ENCODE peak calls at places on chromosomes 16 and 17, in seven cellular contexts. One of them, this sample, is unnamed.
A peak's percentile ranks its signal among the peaks of the same experiment; 100 is the strongest.

GRCh38 chr17:55641559-55642160 is 81.0 kb downstream of the TMEM100 start:
- DNase-seq in ecto neural progenitor cell: no peak
- DNase-seq in HS-5: no peak
- DNase-seq in H54: peak; percentile 4
- DNase-seq in stimulated activated CD8-positive, alpha-beta memory T cell treated with anti-CD3 and anti-CD28 coated beads, Interleukin-7, amount 100 ng/mL, for 1 hour: no peak
- DNase-seq in cardiac fibroblast: peak; percentile 87
- DNase-seq in occipital lobe: no peak
- DNase-seq in this sample: peak; percentile 79

GRCh38 chr17:49108318-49108717 is 24.3 kb upstream of the B4GALNT2 start:
- DNase-seq in occipital lobe: no peak
- DNase-seq in stimulated activated CD8-positive, alpha-beta memory T cell treated with anti-CD3 and anti-CD28 coated beads, Interleukin-7, amount 100 ng/mL, for 1 hour: no peak
- DNase-seq in H54: peak; percentile 66
- DNase-seq in cardiac fibroblast: peak; percentile 74
- DNase-seq in ecto neural progenitor cell: no peak
- DNase-seq in HS-5: no peak
- DNase-seq in this sample: no peak

GRCh38 chr16:77199211-77199610 is at the start of gene SYCE1L:
- DNase-seq in occipital lobe: no peak
- DNase-seq in stimulated activated CD8-positive, alpha-beta memory T cell treated with anti-CD3 and anti-CD28 coated beads, Interleukin-7, amount 100 ng/mL, for 1 hour: no peak
- DNase-seq in cardiac fibroblast: no peak
- DNase-seq in H54: no peak
- DNase-seq in HS-5: no peak
- DNase-seq in ecto neural progenitor cell: no peak
- DNase-seq in this sample: no peak

GRCh38 chr16:73191111-73192046 is 143.5 kb upstream of the ZFHX3 start:
- DNase-seq in stimulated activated CD8-positive, alpha-beta memory T cell treated with anti-CD3 and anti-CD28 coated beads, Interleukin-7, amount 100 ng/mL, for 1 hour: no peak
- DNase-seq in cardiac fibroblast: no peak
- DNase-seq in H54: no peak
- DNase-seq in HS-5: no peak
- DNase-seq in occipital lobe: no peak
- DNase-seq in ecto neural progenitor cell: no peak
- DNase-seq in this sample: no peak

GRCh38 chr17:77379837-77380236 is 239.1 kb downstream of the SEC14L1 start:
- DNase-seq in cardiac fibroblast: no peak
- DNase-seq in stimulated activated CD8-positive, alpha-beta memory T cell treated with anti-CD3 and anti-CD28 coated beads, Interleukin-7, amount 100 ng/mL, for 1 hour: no peak
- DNase-seq in H54: no peak
- DNase-seq in ecto neural progenitor cell: no peak
- DNase-seq in occipital lobe: no peak
- DNase-seq in HS-5: no peak
- DNase-seq in this sample: no peak

GRCh38 chr17:45425125-45425983 is 7.3 kb downstream of the ARHGAP27 start:
- DNase-seq in stimulated activated CD8-positive, alpha-beta memory T cell treated with anti-CD3 and anti-CD28 coated beads, Interleukin-7, amount 100 ng/mL, for 1 hour: no peak
- DNase-seq in H54: peak; percentile 98
- DNase-seq in occipital lobe: no peak
- DNase-seq in ecto neural progenitor cell: peak; percentile 87
- DNase-seq in cardiac fibroblast: peak; percentile 77
- DNase-seq in HS-5: no peak
- DNase-seq in this sample: peak; percentile 90

GRCh38 chr17:77725851-77726250 is 232.7 kb upstream of the TNRC6C start:
- DNase-seq in HS-5: no peak
- DNase-seq in H54: no peak
- DNase-seq in stimulated activated CD8-positive, alpha-beta memory T cell treated with anti-CD3 and anti-CD28 coated beads, Interleukin-7, amount 100 ng/mL, for 1 hour: no peak
- DNase-seq in ecto neural progenitor cell: peak; percentile 47
- DNase-seq in occipital lobe: no peak
- DNase-seq in cardiac fibroblast: no peak
- DNase-seq in this sample: no peak

GRCh38 chr16:5903153-5903552 is 805.6 kb upstream of the EEF2KMT start:
- DNase-seq in ecto neural progenitor cell: no peak
- DNase-seq in cardiac fibroblast: no peak
- DNase-seq in stimulated activated CD8-positive, alpha-beta memory T cell treated with anti-CD3 and anti-CD28 coated beads, Interleukin-7, amount 100 ng/mL, for 1 hour: no peak
- DNase-seq in occipital lobe: peak; percentile 14
- DNase-seq in HS-5: no peak
- DNase-seq in H54: no peak
- DNase-seq in this sample: no peak

GRCh38 chr17:8003594-8004181 is 1.3 kb downstream of the GUCY2D start:
- DNase-seq in ecto neural progenitor cell: no peak
- DNase-seq in HS-5: no peak
- DNase-seq in occipital lobe: no peak
- DNase-seq in H54: no peak
- DNase-seq in cardiac fibroblast: no peak
- DNase-seq in stimulated activated CD8-positive, alpha-beta memory T cell treated with anti-CD3 and anti-CD28 coated beads, Interleukin-7, amount 100 ng/mL, for 1 hour: no peak
- DNase-seq in this sample: no peak

GRCh38 chr16:81190667-81191066 is 47.8 kb upstream of the BCO1 start:
- DNase-seq in ecto neural progenitor cell: no peak
- DNase-seq in occipital lobe: no peak
- DNase-seq in HS-5: no peak
- DNase-seq in cardiac fibroblast: peak; percentile 50
- DNase-seq in stimulated activated CD8-positive, alpha-beta memory T cell treated with anti-CD3 and anti-CD28 coated beads, Interleukin-7, amount 100 ng/mL, for 1 hour: no peak
- DNase-seq in H54: no peak
- DNase-seq in this sample: peak; percentile 34

GRCh38 chr16:69513180-69513966 is 52.4 kb upstream of the NFAT5 start:
- DNase-seq in H54: peak; percentile 58
- DNase-seq in ecto neural progenitor cell: no peak
- DNase-seq in HS-5: peak; percentile 49
- DNase-seq in occipital lobe: no peak
- DNase-seq in cardiac fibroblast: peak; percentile 16
- DNase-seq in stimulated activated CD8-positive, alpha-beta memory T cell treated with anti-CD3 and anti-CD28 coated beads, Interleukin-7, amount 100 ng/mL, for 1 hour: no peak
- DNase-seq in this sample: no peak

GRCh38 chr17:46876353-46876887 is 25.0 kb downstream of the WNT9B start:
- DNase-seq in H54: no peak
- DNase-seq in HS-5: no peak
- DNase-seq in occipital lobe: no peak
- DNase-seq in ecto neural progenitor cell: no peak
- DNase-seq in cardiac fibroblast: no peak
- DNase-seq in stimulated activated CD8-positive, alpha-beta memory T cell treated with anti-CD3 and anti-CD28 coated beads, Interleukin-7, amount 100 ng/mL, for 1 hour: no peak
- DNase-seq in this sample: no peak

GRCh38 chr17:80647746-80648145 is 103.1 kb downstream of the RPTOR start:
- DNase-seq in occipital lobe: no peak
- DNase-seq in HS-5: peak; percentile 91
- DNase-seq in H54: peak; percentile 83
- DNase-seq in ecto neural progenitor cell: no peak
- DNase-seq in stimulated activated CD8-positive, alpha-beta memory T cell treated with anti-CD3 and anti-CD28 coated beads, Interleukin-7, amount 100 ng/mL, for 1 hour: no peak
- DNase-seq in cardiac fibroblast: peak; percentile 44
- DNase-seq in this sample: no peak

GRCh38 chr17:19644493-19645210 is 3.9 kb upstream of the ALDH3A2 start:
- DNase-seq in stimulated activated CD8-positive, alpha-beta memory T cell treated with anti-CD3 and anti-CD28 coated beads, Interleukin-7, amount 100 ng/mL, for 1 hour: no peak
- DNase-seq in HS-5: no peak
- DNase-seq in H54: no peak
- DNase-seq in occipital lobe: no peak
- DNase-seq in ecto neural progenitor cell: no peak
- DNase-seq in cardiac fibroblast: peak; percentile 55
- DNase-seq in this sample: no peak

GRCh38 chr17:42421479-42422332 is 1.4 kb downstream of the CAVIN1 start:
- DNase-seq in HS-5: no peak
- DNase-seq in stimulated activated CD8-positive, alpha-beta memory T cell treated with anti-CD3 and anti-CD28 coated beads, Interleukin-7, amount 100 ng/mL, for 1 hour: no peak
- DNase-seq in H54: no peak
- DNase-seq in occipital lobe: no peak
- DNase-seq in cardiac fibroblast: peak; percentile 67
- DNase-seq in ecto neural progenitor cell: peak; percentile 71
- DNase-seq in this sample: peak; percentile 58

GRCh38 chr17:78479369-78479768 is 97.8 kb downstream of the DNAH17 start:
- DNase-seq in cardiac fibroblast: no peak
- DNase-seq in H54: no peak
- DNase-seq in HS-5: no peak
- DNase-seq in ecto neural progenitor cell: no peak
- DNase-seq in occipital lobe: no peak
- DNase-seq in stimulated activated CD8-positive, alpha-beta memory T cell treated with anti-CD3 and anti-CD28 coated beads, Interleukin-7, amount 100 ng/mL, for 1 hour: no peak
- DNase-seq in this sample: no peak

GRCh38 chr17:33520404-33521032 is 227.4 kb upstream of the ASIC2 start:
- DNase-seq in stimulated activated CD8-positive, alpha-beta memory T cell treated with anti-CD3 and anti-CD28 coated beads, Interleukin-7, amount 100 ng/mL, for 1 hour: no peak
- DNase-seq in H54: peak; percentile 12
- DNase-seq in HS-5: no peak
- DNase-seq in occipital lobe: no peak
- DNase-seq in ecto neural progenitor cell: peak; percentile 90
- DNase-seq in cardiac fibroblast: peak; percentile 15
- DNase-seq in this sample: peak; percentile 42

GRCh38 chr17:75849304-75849695 is 5.1 kb upstream of the UNC13D start:
- DNase-seq in ecto neural progenitor cell: no peak
- DNase-seq in cardiac fibroblast: no peak
- DNase-seq in H54: no peak
- DNase-seq in HS-5: no peak
- DNase-seq in occipital lobe: no peak
- DNase-seq in stimulated activated CD8-positive, alpha-beta memory T cell treated with anti-CD3 and anti-CD28 coated beads, Interleukin-7, amount 100 ng/mL, for 1 hour: no peak
- DNase-seq in this sample: no peak

GRCh38 chr17:40915721-40916256 is 21.7 kb downstream of the KRT23 start:
- DNase-seq in ecto neural progenitor cell: no peak
- DNase-seq in stimulated activated CD8-positive, alpha-beta memory T cell treated with anti-CD3 and anti-CD28 coated beads, Interleukin-7, amount 100 ng/mL, for 1 hour: no peak
- DNase-seq in H54: no peak
- DNase-seq in HS-5: no peak
- DNase-seq in occipital lobe: no peak
- DNase-seq in cardiac fibroblast: peak; percentile 16
- DNase-seq in this sample: no peak

GRCh38 chr17:37791434-37791833 is 46.6 kb upstream of the HNF1B start:
- DNase-seq in stimulated activated CD8-positive, alpha-beta memory T cell treated with anti-CD3 and anti-CD28 coated beads, Interleukin-7, amount 100 ng/mL, for 1 hour: no peak
- DNase-seq in HS-5: no peak
- DNase-seq in cardiac fibroblast: peak; percentile 12
- DNase-seq in H54: no peak
- DNase-seq in ecto neural progenitor cell: peak; percentile 45
- DNase-seq in occipital lobe: no peak
- DNase-seq in this sample: peak; percentile 19

GRCh38 chr16:54118846-54119245 is 167.7 kb downstream of the IRX3 start:
- DNase-seq in ecto neural progenitor cell: no peak
- DNase-seq in cardiac fibroblast: peak; percentile 5
- DNase-seq in occipital lobe: no peak
- DNase-seq in H54: no peak
- DNase-seq in stimulated activated CD8-positive, alpha-beta memory T cell treated with anti-CD3 and anti-CD28 coated beads, Interleukin-7, amount 100 ng/mL, for 1 hour: no peak
- DNase-seq in HS-5: no peak
- DNase-seq in this sample: no peak

GRCh38 chr17:73291260-73291801 is 20.5 kb downstream of the CDC42EP4 start:
- DNase-seq in stimulated activated CD8-positive, alpha-beta memory T cell treated with anti-CD3 and anti-CD28 coated beads, Interleukin-7, amount 100 ng/mL, for 1 hour: no peak
- DNase-seq in cardiac fibroblast: peak; percentile 84
- DNase-seq in HS-5: peak; percentile 86
- DNase-seq in H54: peak; percentile 92
- DNase-seq in ecto neural progenitor cell: no peak
- DNase-seq in occipital lobe: no peak
- DNase-seq in this sample: peak; percentile 85

GRCh38 chr17:12709063-12709462 is 43.4 kb downstream of the MYOCD start:
- DNase-seq in ecto neural progenitor cell: no peak
- DNase-seq in HS-5: no peak
- DNase-seq in cardiac fibroblast: no peak
- DNase-seq in H54: no peak
- DNase-seq in occipital lobe: no peak
- DNase-seq in stimulated activated CD8-positive, alpha-beta memory T cell treated with anti-CD3 and anti-CD28 coated beads, Interleukin-7, amount 100 ng/mL, for 1 hour: no peak
- DNase-seq in this sample: no peak

GRCh38 chr16:30464078-30464477 is 8.5 kb upstream of the ITGAL start:
- DNase-seq in cardiac fibroblast: no peak
- DNase-seq in H54: no peak
- DNase-seq in HS-5: no peak
- DNase-seq in occipital lobe: no peak
- DNase-seq in ecto neural progenitor cell: no peak
- DNase-seq in stimulated activated CD8-positive, alpha-beta memory T cell treated with anti-CD3 and anti-CD28 coated beads, Interleukin-7, amount 100 ng/mL, for 1 hour: no peak
- DNase-seq in this sample: no peak

GRCh38 chr17:55870044-55870443 is 119.2 kb downstream of the PCTP start:
- DNase-seq in ecto neural progenitor cell: no peak
- DNase-seq in stimulated activated CD8-positive, alpha-beta memory T cell treated with anti-CD3 and anti-CD28 coated beads, Interleukin-7, amount 100 ng/mL, for 1 hour: no peak
- DNase-seq in occipital lobe: no peak
- DNase-seq in cardiac fibroblast: no peak
- DNase-seq in HS-5: no peak
- DNase-seq in H54: no peak
- DNase-seq in this sample: no peak

GRCh38 chr17:50986989-50987660 is 121.0 kb upstream of the TOB1 start:
- DNase-seq in cardiac fibroblast: peak; percentile 23
- DNase-seq in ecto neural progenitor cell: no peak
- DNase-seq in H54: peak; percentile 23
- DNase-seq in occipital lobe: no peak
- DNase-seq in HS-5: no peak
- DNase-seq in stimulated activated CD8-positive, alpha-beta memory T cell treated with anti-CD3 and anti-CD28 coated beads, Interleukin-7, amount 100 ng/mL, for 1 hour: no peak
- DNase-seq in this sample: no peak

GRCh38 chr17:58328195-58329034 is at the start of gene TSPOAP1:
- DNase-seq in cardiac fibroblast: no peak
- DNase-seq in H54: no peak
- DNase-seq in stimulated activated CD8-positive, alpha-beta memory T cell treated with anti-CD3 and anti-CD28 coated beads, Interleukin-7, amount 100 ng/mL, for 1 hour: peak; percentile 62
- DNase-seq in ecto neural progenitor cell: peak; percentile 94
- DNase-seq in occipital lobe: peak; percentile 70
- DNase-seq in HS-5: no peak
- DNase-seq in this sample: no peak

GRCh38 chr16:19884021-19884485 is 595 bp downstream of the GPRC5B start:
- DNase-seq in occipital lobe: no peak
- DNase-seq in HS-5: no peak
- DNase-seq in H54: no peak
- DNase-seq in stimulated activated CD8-positive, alpha-beta memory T cell treated with anti-CD3 and anti-CD28 coated beads, Interleukin-7, amount 100 ng/mL, for 1 hour: no peak
- DNase-seq in ecto neural progenitor cell: peak; percentile 62
- DNase-seq in cardiac fibroblast: no peak
- DNase-seq in this sample: no peak

GRCh38 chr17:14428640-14429029 is 127.8 kb downstream of the HS3ST3B1 start:
- DNase-seq in cardiac fibroblast: no peak
- DNase-seq in H54: no peak
- DNase-seq in occipital lobe: no peak
- DNase-seq in HS-5: no peak
- DNase-seq in stimulated activated CD8-positive, alpha-beta memory T cell treated with anti-CD3 and anti-CD28 coated beads, Interleukin-7, amount 100 ng/mL, for 1 hour: no peak
- DNase-seq in ecto neural progenitor cell: no peak
- DNase-seq in this sample: no peak

GRCh38 chr16:83574388-83574787 is 233.4 kb upstream of the HSBP1 start:
- DNase-seq in stimulated activated CD8-positive, alpha-beta memory T cell treated with anti-CD3 and anti-CD28 coated beads, Interleukin-7, amount 100 ng/mL, for 1 hour: no peak
- DNase-seq in occipital lobe: no peak
- DNase-seq in HS-5: peak; percentile 59
- DNase-seq in ecto neural progenitor cell: no peak
- DNase-seq in H54: peak; percentile 55
- DNase-seq in cardiac fibroblast: peak; percentile 20
- DNase-seq in this sample: no peak

GRCh38 chr17:74566132-74566753 is 1.1 kb downstream of the CD300H start:
- DNase-seq in H54: peak; percentile 52
- DNase-seq in cardiac fibroblast: peak; percentile 53
- DNase-seq in ecto neural progenitor cell: peak; percentile 77
- DNase-seq in stimulated activated CD8-positive, alpha-beta memory T cell treated with anti-CD3 and anti-CD28 coated beads, Interleukin-7, amount 100 ng/mL, for 1 hour: no peak
- DNase-seq in HS-5: no peak
- DNase-seq in occipital lobe: no peak
- DNase-seq in this sample: peak; percentile 41

GRCh38 chr16:82358601-82359221 is 188.7 kb upstream of the MPHOSPH6 start:
- DNase-seq in ecto neural progenitor cell: no peak
- DNase-seq in stimulated activated CD8-positive, alpha-beta memory T cell treated with anti-CD3 and anti-CD28 coated beads, Interleukin-7, amount 100 ng/mL, for 1 hour: no peak
- DNase-seq in occipital lobe: no peak
- DNase-seq in cardiac fibroblast: no peak
- DNase-seq in HS-5: no peak
- DNase-seq in H54: no peak
- DNase-seq in this sample: no peak

GRCh38 chr16:19785512-19786130 is 67.5 kb downstream of the IQCK start:
- DNase-seq in H54: no peak
- DNase-seq in stimulated activated CD8-positive, alpha-beta memory T cell treated with anti-CD3 and anti-CD28 coated beads, Interleukin-7, amount 100 ng/mL, for 1 hour: no peak
- DNase-seq in ecto neural progenitor cell: no peak
- DNase-seq in cardiac fibroblast: no peak
- DNase-seq in HS-5: no peak
- DNase-seq in occipital lobe: no peak
- DNase-seq in this sample: no peak

GRCh38 chr17:51733166-51733565 is 425.3 kb downstream of the CA10 start:
- DNase-seq in occipital lobe: no peak
- DNase-seq in stimulated activated CD8-positive, alpha-beta memory T cell treated with anti-CD3 and anti-CD28 coated beads, Interleukin-7, amount 100 ng/mL, for 1 hour: no peak
- DNase-seq in H54: no peak
- DNase-seq in ecto neural progenitor cell: no peak
- DNase-seq in cardiac fibroblast: no peak
- DNase-seq in HS-5: no peak
- DNase-seq in this sample: no peak

GRCh38 chr17:29612404-29613370 is 10.0 kb downstream of the CORO6 start:
- DNase-seq in occipital lobe: no peak
- DNase-seq in H54: no peak
- DNase-seq in stimulated activated CD8-positive, alpha-beta memory T cell treated with anti-CD3 and anti-CD28 coated beads, Interleukin-7, amount 100 ng/mL, for 1 hour: no peak
- DNase-seq in HS-5: no peak
- DNase-seq in ecto neural progenitor cell: peak; percentile 52
- DNase-seq in cardiac fibroblast: no peak
- DNase-seq in this sample: no peak

GRCh38 chr16:57500578-57501111 is 14.4 kb upstream of the DOK4 start:
- DNase-seq in ecto neural progenitor cell: no peak
- DNase-seq in occipital lobe: no peak
- DNase-seq in HS-5: no peak
- DNase-seq in H54: no peak
- DNase-seq in cardiac fibroblast: no peak
- DNase-seq in stimulated activated CD8-positive, alpha-beta memory T cell treated with anti-CD3 and anti-CD28 coated beads, Interleukin-7, amount 100 ng/mL, for 1 hour: no peak
- DNase-seq in this sample: no peak

GRCh38 chr16:56532714-56533113 is 12.9 kb upstream of the BBS2 start:
- DNase-seq in H54: no peak
- DNase-seq in stimulated activated CD8-positive, alpha-beta memory T cell treated with anti-CD3 and anti-CD28 coated beads, Interleukin-7, amount 100 ng/mL, for 1 hour: no peak
- DNase-seq in ecto neural progenitor cell: no peak
- DNase-seq in occipital lobe: no peak
- DNase-seq in cardiac fibroblast: no peak
- DNase-seq in HS-5: no peak
- DNase-seq in this sample: no peak

This sample was measured in SJCRH30.